ENCODE peak calls at places on chromosome 5, in four cellular contexts. One of them, this sample, is unnamed.

GRCh38 chr5:1724822-1725602 is 74.6 kb downstream of the MRPL36 start:
- DNase-seq in mesothelial cell of epicardium: no peak
- DNase-seq in body of pancreas: no peak
- DNase-seq in colonic mucosa: peak; percentile 53
- DNase-seq in this sample: no peak

GRCh38 chr5:32278403-32278802 is 34.3 kb downstream of the MTMR12 start:
- DNase-seq in body of pancreas: no peak
- DNase-seq in colonic mucosa: no peak
- DNase-seq in mesothelial cell of epicardium: no peak
- DNase-seq in this sample: no peak

GRCh38 chr5:137152616-137153015 is 346.5 kb downstream of the SPOCK1 start:
- DNase-seq in body of pancreas: no peak
- DNase-seq in mesothelial cell of epicardium: no peak
- DNase-seq in colonic mucosa: no peak
- DNase-seq in this sample: no peak

GRCh38 chr5:120101771-120102170 is 362.3 kb upstream of the PRR16 start:
- DNase-seq in colonic mucosa: no peak
- DNase-seq in body of pancreas: no peak
- DNase-seq in mesothelial cell of epicardium: no peak
- DNase-seq in this sample: no peak

GRCh38 chr5:154857091-154857533 is 1.3 kb upstream of the CNOT8 start:
- DNase-seq in colonic mucosa: no peak
- DNase-seq in mesothelial cell of epicardium: no peak
- DNase-seq in body of pancreas: no peak
- DNase-seq in this sample: no peak

GRCh38 chr5:168314735-168315411 is 23.4 kb downstream of the WWC1 start:
- DNase-seq in mesothelial cell of epicardium: no peak
- DNase-seq in colonic mucosa: peak; percentile 89
- DNase-seq in body of pancreas: peak; percentile 93
- DNase-seq in this sample: no peak

GRCh38 chr5:20832204-20833080 is 844.4 kb upstream of the CDH18 start:
- DNase-seq in mesothelial cell of epicardium: no peak
- DNase-seq in body of pancreas: no peak
- DNase-seq in colonic mucosa: no peak
- DNase-seq in this sample: no peak

GRCh38 chr5:19388391-19388790 is 599.6 kb downstream of the CDH18 start:
- DNase-seq in mesothelial cell of epicardium: no peak
- DNase-seq in body of pancreas: no peak
- DNase-seq in colonic mucosa: no peak
- DNase-seq in this sample: no peak

GRCh38 chr5:157961176-157961575 is 102.2 kb upstream of the CLINT1 start:
- DNase-seq in colonic mucosa: no peak
- DNase-seq in mesothelial cell of epicardium: no peak
- DNase-seq in body of pancreas: no peak
- DNase-seq in this sample: no peak

GRCh38 chr5:157671592-157672330 is 428 bp downstream of the C5orf52 start:
- DNase-seq in mesothelial cell of epicardium: no peak
- DNase-seq in body of pancreas: no peak
- DNase-seq in colonic mucosa: peak; percentile 33
- DNase-seq in this sample: no peak

GRCh38 chr5:32471784-32472183 is 27.2 kb upstream of the ZFR start:
- DNase-seq in colonic mucosa: no peak
- DNase-seq in mesothelial cell of epicardium: no peak
- DNase-seq in body of pancreas: peak; percentile 17
- DNase-seq in this sample: no peak

GRCh38 chr5:125722550-125722949 is 700.7 kb upstream of the GRAMD2B start:
- DNase-seq in colonic mucosa: no peak
- DNase-seq in body of pancreas: no peak
- DNase-seq in mesothelial cell of epicardium: no peak
- DNase-seq in this sample: no peak

GRCh38 chr5:125602184-125602583 is 821.0 kb upstream of the GRAMD2B start:
- DNase-seq in body of pancreas: no peak
- DNase-seq in mesothelial cell of epicardium: no peak
- DNase-seq in colonic mucosa: peak; percentile 43
- DNase-seq in this sample: no peak

GRCh38 chr5:174409971-174410370 is 314.4 kb upstream of the MSX2 start:
- DNase-seq in body of pancreas: no peak
- DNase-seq in colonic mucosa: no peak
- DNase-seq in mesothelial cell of epicardium: no peak
- DNase-seq in this sample: no peak

GRCh38 chr5:174411513-174411819 is 312.9 kb upstream of the MSX2 start:
- DNase-seq in body of pancreas: no peak
- DNase-seq in colonic mucosa: no peak
- DNase-seq in mesothelial cell of epicardium: no peak
- DNase-seq in this sample: no peak

GRCh38 chr5:174412374-174412773 is 312.0 kb upstream of the MSX2 start:
- DNase-seq in body of pancreas: no peak
- DNase-seq in mesothelial cell of epicardium: no peak
- DNase-seq in colonic mucosa: no peak
- DNase-seq in this sample: no peak

GRCh38 chr5:174410716-174411512 is 313.5 kb upstream of the MSX2 start:
- DNase-seq in mesothelial cell of epicardium: no peak
- DNase-seq in body of pancreas: no peak
- DNase-seq in colonic mucosa: no peak
- DNase-seq in this sample: no peak

DNA sequence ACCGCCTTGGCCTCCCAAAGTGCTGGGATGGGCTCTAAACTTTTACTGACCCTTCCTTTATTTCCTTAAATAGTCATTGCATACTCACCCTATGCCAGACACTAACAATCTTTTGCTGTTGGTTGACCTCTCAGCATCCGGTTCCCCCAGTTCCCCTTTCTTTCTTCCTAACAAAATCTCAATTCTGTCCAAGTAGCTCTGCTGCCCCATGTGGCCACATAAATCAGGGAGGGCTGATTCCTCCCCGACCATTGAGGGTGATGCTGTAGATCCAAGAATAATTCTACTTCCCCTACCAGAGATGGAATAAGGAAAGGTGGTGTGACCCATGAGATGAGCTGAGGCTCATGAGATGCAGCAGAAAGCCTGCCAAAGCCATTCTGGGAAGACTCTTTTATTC is 315.3 kb upstream of the MSX2 start:
- DNase-seq in mesothelial cell of epicardium: no peak
- DNase-seq in colonic mucosa: no peak
- DNase-seq in body of pancreas: no peak
- DNase-seq in this sample: no peak
- TF ChIP-seq CTCF in mesothelial cell of epicardium: no peak
- TF ChIP-seq CTCF in colonic mucosa: no peak
- TF ChIP-seq CTCF in body of pancreas: no peak
- TF ChIP-seq CTCF in this sample: peak; percentile 29

GRCh38 chr5:173159256-173159655 is 14.9 kb downstream of the BNIP1 start:
- DNase-seq in mesothelial cell of epicardium: no peak
- DNase-seq in body of pancreas: no peak
- DNase-seq in colonic mucosa: no peak
- DNase-seq in this sample: no peak
- TF ChIP-seq CTCF in mesothelial cell of epicardium: no peak
- TF ChIP-seq CTCF in body of pancreas: no peak
- TF ChIP-seq CTCF in colonic mucosa: no peak
- TF ChIP-seq CTCF in this sample: no peak

GRCh38 chr5:7533941-7534340 is 138.0 kb downstream of the ADCY2 start:
- DNase-seq in colonic mucosa: no peak
- DNase-seq in mesothelial cell of epicardium: no peak
- DNase-seq in body of pancreas: no peak
- DNase-seq in this sample: no peak
- TF ChIP-seq CTCF in colonic mucosa: no peak
- TF ChIP-seq CTCF in mesothelial cell of epicardium: no peak
- TF ChIP-seq CTCF in body of pancreas: no peak
- TF ChIP-seq CTCF in this sample: no peak

GRCh38 chr5:117131048-117131679 is 556.5 kb upstream of the SEMA6A start:
- DNase-seq in colonic mucosa: no peak
- DNase-seq in body of pancreas: no peak
- DNase-seq in mesothelial cell of epicardium: no peak
- DNase-seq in this sample: peak; percentile 45
- TF ChIP-seq CTCF in colonic mucosa: no peak
- TF ChIP-seq CTCF in body of pancreas: no peak
- TF ChIP-seq CTCF in mesothelial cell of epicardium: no peak
- TF ChIP-seq CTCF in this sample: no peak

This sample was measured in GM12864.